ENCODE peak calls at places on chromosomes 16 and 17, in four cellular contexts. One of them, this sample, is unnamed.

GRCh38 chr17:1147664-1148063 is 32.1 kb downstream of the ABR start:
- DNase-seq in tibial artery: no peak
- DNase-seq in dorsolateral prefrontal cortex: no peak
- DNase-seq in epithelial cell of esophagus: peak
- DNase-seq in this sample: no peak

GRCh38 chr16:66406534-66407368 is 20.3 kb upstream of the BEAN1 start:
- DNase-seq in epithelial cell of esophagus: peak
- DNase-seq in dorsolateral prefrontal cortex: peak
- DNase-seq in tibial artery: peak
- DNase-seq in this sample: peak

GRCh38 chr17:73604476-73604875 is 39.8 kb downstream of the SDK2 start:
- DNase-seq in dorsolateral prefrontal cortex: no peak
- DNase-seq in tibial artery: no peak
- DNase-seq in epithelial cell of esophagus: no peak
- DNase-seq in this sample: no peak

GRCh38 chr17:79010304-79010646 is 711 bp upstream of the CANT1 start:
- DNase-seq in tibial artery: no peak
- DNase-seq in epithelial cell of esophagus: no peak
- DNase-seq in dorsolateral prefrontal cortex: no peak
- DNase-seq in this sample: no peak

GRCh38 chr17:50265690-50266306 is 8.5 kb upstream of the TMEM92 start:
- DNase-seq in dorsolateral prefrontal cortex: no peak
- DNase-seq in tibial artery: no peak
- DNase-seq in epithelial cell of esophagus: no peak
- DNase-seq in this sample: no peak

GRCh38 chr16:48047755-48048154 is 108.0 kb downstream of the ABCC12 start:
- DNase-seq in dorsolateral prefrontal cortex: no peak
- DNase-seq in epithelial cell of esophagus: no peak
- DNase-seq in tibial artery: no peak
- DNase-seq in this sample: no peak

GRCh38 chr17:79997004-79997673 is 38.5 kb downstream of the TBC1D16 start:
- DNase-seq in tibial artery: no peak
- DNase-seq in epithelial cell of esophagus: no peak
- DNase-seq in dorsolateral prefrontal cortex: no peak
- DNase-seq in this sample: no peak

GRCh38 chr16:30371248-30371816 is 1.0 kb upstream of the TBC1D10B start:
- DNase-seq in epithelial cell of esophagus: no peak
- DNase-seq in dorsolateral prefrontal cortex: no peak
- DNase-seq in tibial artery: no peak
- DNase-seq in this sample: no peak

GRCh38 chr16:27226476-27226875 is 23.1 kb downstream of the KDM8 start:
- DNase-seq in tibial artery: no peak
- DNase-seq in dorsolateral prefrontal cortex: no peak
- DNase-seq in epithelial cell of esophagus: peak
- DNase-seq in this sample: no peak

GRCh38 chr17:55660171-55660886 is 62.3 kb downstream of the TMEM100 start:
- DNase-seq in dorsolateral prefrontal cortex: no peak
- DNase-seq in tibial artery: no peak
- DNase-seq in epithelial cell of esophagus: no peak
- DNase-seq in this sample: no peak

GRCh38 chr17:7992516-7992915 is 9.9 kb upstream of the GUCY2D start:
- DNase-seq in epithelial cell of esophagus: peak
- DNase-seq in dorsolateral prefrontal cortex: no peak
- DNase-seq in tibial artery: no peak
- DNase-seq in this sample: no peak

GRCh38 chr17:1606352-1606985 is 22.2 kb downstream of the SLC43A2 start:
- DNase-seq in epithelial cell of esophagus: no peak
- DNase-seq in dorsolateral prefrontal cortex: no peak
- DNase-seq in tibial artery: no peak
- DNase-seq in this sample: no peak

GRCh38 chr16:58049697-58050185 is 24.2 kb downstream of the MMP15 start:
- DNase-seq in tibial artery: no peak
- DNase-seq in epithelial cell of esophagus: no peak
- DNase-seq in dorsolateral prefrontal cortex: no peak
- DNase-seq in this sample: no peak

DNA sequence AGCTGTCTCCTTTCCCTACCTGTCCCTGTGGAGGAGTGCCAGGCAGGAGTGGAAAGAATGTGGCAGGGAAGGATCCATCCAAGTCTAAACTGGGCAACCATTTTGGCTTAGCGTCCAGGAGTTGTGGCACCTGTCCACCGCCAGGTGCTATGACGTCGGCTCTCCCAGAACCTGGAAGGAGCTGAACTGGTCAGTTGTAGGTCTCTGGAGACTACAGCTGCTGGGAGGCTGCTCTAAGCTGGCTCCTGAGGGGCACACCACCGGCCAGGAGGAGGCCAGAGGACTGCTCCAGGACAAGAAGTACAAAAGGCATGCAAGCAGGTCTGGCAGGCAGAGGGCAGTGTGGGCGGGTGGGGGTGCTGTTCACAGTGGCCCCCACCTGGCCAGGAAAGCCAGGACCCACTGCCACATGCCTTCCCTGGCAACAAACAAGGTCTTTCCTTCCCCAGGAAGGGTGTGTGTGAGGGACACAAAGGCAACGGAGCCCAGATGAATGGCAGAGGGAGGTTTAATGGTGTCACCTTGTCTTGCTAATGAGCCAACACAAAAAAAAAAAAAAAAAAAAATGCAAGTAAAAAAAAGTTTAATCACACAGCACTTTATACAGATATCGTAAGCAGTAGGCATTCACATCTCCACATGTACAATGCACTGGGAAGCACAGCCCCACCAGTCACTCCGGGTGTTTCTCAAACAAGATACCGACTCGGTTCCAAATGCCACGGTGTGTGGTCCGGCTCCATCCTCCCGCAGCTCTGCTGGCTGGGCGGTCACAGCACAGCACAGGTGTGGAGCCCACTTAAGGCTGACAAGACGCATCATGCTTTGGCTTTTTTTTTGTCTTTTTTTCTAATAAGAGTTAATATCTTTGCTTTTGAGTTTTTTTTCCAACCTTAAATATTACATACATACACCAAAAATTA is 4.8 kb downstream of the SPHK1 start:
- DNase-seq in tibial artery: no peak
- DNase-seq in epithelial cell of esophagus: peak
- DNase-seq in dorsolateral prefrontal cortex: no peak
- DNase-seq in this sample: no peak
- TF ChIP-seq CTCF in tibial artery: no peak
- TF ChIP-seq CTCF in epithelial cell of esophagus: peak
- TF ChIP-seq CTCF in dorsolateral prefrontal cortex: no peak
- TF ChIP-seq CTCF in this sample: no peak

DNA sequence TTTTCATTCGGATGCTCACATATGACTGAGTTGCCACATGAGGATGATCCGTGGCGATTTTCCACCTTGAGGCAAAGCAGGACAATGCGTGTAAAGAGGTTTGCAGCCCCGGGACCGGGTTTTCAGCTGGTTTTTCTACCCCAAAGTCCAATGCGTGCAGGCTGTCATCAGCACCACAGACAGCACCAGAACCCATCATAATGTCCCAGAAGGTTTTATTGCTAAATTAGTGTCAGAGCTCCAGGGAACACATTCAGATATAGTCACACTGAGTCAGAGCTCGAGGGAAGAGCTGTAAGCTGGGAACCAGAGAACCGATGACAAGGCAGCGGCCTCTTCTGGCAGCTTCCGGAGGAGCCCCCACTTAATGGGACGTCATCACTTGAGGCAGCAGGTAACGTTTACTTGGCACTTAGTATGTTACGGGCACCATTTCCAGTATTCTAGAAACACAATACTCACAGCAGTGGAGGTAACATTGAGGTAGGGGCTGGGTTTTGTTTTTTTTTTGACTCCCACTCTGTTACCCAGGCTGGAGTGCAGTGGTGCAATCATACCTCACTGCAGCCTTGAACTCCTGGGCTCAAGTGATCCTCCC is 8.9 kb upstream of the NAGPA start:
- DNase-seq in dorsolateral prefrontal cortex: no peak
- DNase-seq in tibial artery: no peak
- DNase-seq in epithelial cell of esophagus: peak
- DNase-seq in this sample: no peak
- TF ChIP-seq CTCF in dorsolateral prefrontal cortex: no peak
- TF ChIP-seq CTCF in tibial artery: no peak
- TF ChIP-seq CTCF in epithelial cell of esophagus: no peak
- TF ChIP-seq CTCF in this sample: no peak

DNA sequence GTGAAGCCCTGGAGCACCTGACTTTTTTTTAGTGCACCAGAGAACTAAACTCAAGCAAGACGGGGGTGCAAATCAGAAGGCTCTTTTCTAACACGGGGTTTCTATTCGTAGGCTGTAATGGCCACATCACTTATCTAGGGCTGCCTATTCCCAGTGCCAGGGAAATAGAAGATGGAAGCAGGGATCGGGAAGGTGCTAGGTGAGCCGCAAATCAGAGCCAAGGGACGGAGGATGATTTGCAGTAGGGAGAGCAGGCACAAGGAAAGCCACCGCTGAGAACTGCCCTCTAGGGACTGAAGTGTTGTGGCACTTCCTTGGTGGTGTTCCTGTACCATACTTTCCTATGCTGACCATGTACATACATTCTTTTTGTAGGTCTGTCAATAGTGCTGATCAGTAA is 7.8 kb upstream of the SLC46A1 start:
- DNase-seq in epithelial cell of esophagus: no peak
- DNase-seq in dorsolateral prefrontal cortex: no peak
- DNase-seq in tibial artery: no peak
- DNase-seq in this sample: no peak
- TF ChIP-seq CTCF in epithelial cell of esophagus: no peak
- TF ChIP-seq CTCF in dorsolateral prefrontal cortex: no peak
- TF ChIP-seq CTCF in tibial artery: no peak
- TF ChIP-seq CTCF in this sample: no peak

GRCh38 chr17:22505660-22506059 is 813.3 kb downstream of the KCNJ18 start:
- DNase-seq in dorsolateral prefrontal cortex: no peak
- DNase-seq in tibial artery: no peak
- DNase-seq in epithelial cell of esophagus: no peak
- DNase-seq in this sample: no peak

GRCh38 chr17:22510504-22510903 is 818.2 kb downstream of the KCNJ18 start:
- DNase-seq in tibial artery: no peak
- DNase-seq in dorsolateral prefrontal cortex: no peak
- DNase-seq in epithelial cell of esophagus: no peak
- DNase-seq in this sample: no peak

GRCh38 chr17:22506861-22507260 is 814.5 kb downstream of the KCNJ18 start:
- DNase-seq in tibial artery: no peak
- DNase-seq in dorsolateral prefrontal cortex: no peak
- DNase-seq in epithelial cell of esophagus: no peak
- DNase-seq in this sample: no peak

GRCh38 chr17:22506231-22506630 is 813.9 kb downstream of the KCNJ18 start:
- DNase-seq in tibial artery: no peak
- DNase-seq in dorsolateral prefrontal cortex: no peak
- DNase-seq in epithelial cell of esophagus: no peak
- DNase-seq in this sample: no peak

GRCh38 chr17:22507823-22508222 is 815.5 kb downstream of the KCNJ18 start:
- DNase-seq in dorsolateral prefrontal cortex: no peak
- DNase-seq in epithelial cell of esophagus: no peak
- DNase-seq in tibial artery: no peak
- DNase-seq in this sample: no peak
- TF ChIP-seq CTCF in dorsolateral prefrontal cortex: peak
- TF ChIP-seq CTCF in epithelial cell of esophagus: no peak
- TF ChIP-seq CTCF in tibial artery: no peak
- TF ChIP-seq CTCF in this sample: no peak

This sample was measured in omental fat pad.